ENCODE peak calls at places on chromosomes 2 and 18, in ten cellular contexts. Z, X, Y, E, R, M, S, J, G and T are unnamed samples.

GRCh38 chr2:197122821-197123220 is 187.8 kb downstream of the ANKRD44 start:
- DNase-seq in Z (no peak), X (no peak), Y (no peak), E (no peak), R (no peak), M (no peak), S (no peak), J (no peak), G (no peak), T (no peak)

GRCh38 chr2:25252291-25253152 is 84.1 kb upstream of the POMC start:
- DNase-seq in Z (no peak), X (no peak), Y (peak), E (peak), R (peak), M (peak), S (no peak), J (no peak), G (peak), T (no peak)

GRCh38 chr2:53787255-53787910 is 539 bp downstream of the ERLEC1 start:
- DNase-seq in Z (no peak), X (no peak), Y (no peak), E (peak), R (peak), M (no peak), S (no peak), J (no peak), G (no peak), T (peak)

GRCh38 chr18:23722646-23723045 is 33.4 kb downstream of the LAMA3 start:
- DNase-seq in Z (no peak), X (no peak), Y (no peak), E (no peak), R (no peak), M (no peak), S (no peak), J (no peak), G (no peak), T (no peak)

GRCh38 chr2:207180741-207181140 is 15.0 kb upstream of the KLF7 start:
- DNase-seq in Z (no peak), X (no peak), Y (no peak), E (no peak), R (no peak), M (no peak), S (no peak), J (no peak), G (no peak), T (peak)

GRCh38 chr2:200944467-200945394 is 18.7 kb downstream of the ORC2 start:
- DNase-seq in Z (peak), X (peak), Y (no peak), E (peak), R (no peak), M (no peak), S (peak), J (no peak), G (no peak), T (peak)

GRCh38 chr2:236352761-236353593 is 88.8 kb upstream of the ASB18 start:
- DNase-seq in Z (peak), X (no peak), Y (no peak), E (peak), R (peak), M (no peak), S (no peak), J (no peak), G (no peak), T (no peak)

GRCh38 chr2:19347619-19348562 is 10.5 kb downstream of the OSR1 start:
- DNase-seq in Z (peak), X (peak), Y (peak), E (peak), R (peak), M (peak), S (peak), J (peak), G (peak), T (peak)

GRCh38 chr2:240687741-240688562 is 3.7 kb upstream of the AQP12A start:
- DNase-seq in Z (no peak), X (peak), Y (no peak), E (no peak), R (no peak), M (peak), S (no peak), J (no peak), G (no peak), T (no peak)

GRCh38 chr2:138021154-138021553 is 56.9 kb downstream of the HNMT start:
- DNase-seq in Z (no peak), X (no peak), Y (no peak), E (no peak), R (no peak), M (no peak), S (no peak), J (no peak), G (no peak), T (no peak)

GRCh38 chr18:62327977-62328376 is 2.9 kb downstream of the TNFRSF11A start:
- DNase-seq in Z (no peak), X (no peak), Y (no peak), E (no peak), R (no peak), M (no peak), S (no peak), J (no peak), G (no peak), T (no peak)

GRCh38 chr2:10331033-10331701 is 28.5 kb downstream of the HPCAL1 start:
- DNase-seq in Z (peak), X (peak), Y (peak), E (peak), R (peak), M (peak), S (no peak), J (no peak), G (peak), T (no peak)

GRCh38 chr2:177822941-177823340 is 249.6 kb downstream of the PDE11A start:
- DNase-seq in Z (no peak), X (no peak), Y (no peak), E (no peak), R (no peak), M (no peak), S (no peak), J (no peak), G (no peak), T (no peak)

GRCh38 chr2:122692400-122693083 is 937.1 kb downstream of the TSN start:
- DNase-seq in Z (no peak), X (no peak), Y (no peak), E (no peak), R (no peak), M (no peak), S (no peak), J (no peak), G (no peak), T (no peak)

GRCh38 chr2:112542974-112543760 is 902 bp downstream of the POLR1B start:
- DNase-seq in Z (no peak), X (no peak), Y (no peak), E (peak), R (peak), M (no peak), S (no peak), J (no peak), G (no peak), T (peak)

GRCh38 chr2:46858697-46859080 is 56.9 kb downstream of the MCFD2 start:
- DNase-seq in Z (no peak), X (no peak), Y (no peak), E (no peak), R (no peak), M (no peak), S (no peak), J (no peak), G (no peak), T (no peak)

GRCh38 chr2:149692837-149693518 is 105.4 kb upstream of the MMADHC start:
- DNase-seq in Z (no peak), X (no peak), Y (no peak), E (no peak), R (no peak), M (no peak), S (no peak), J (no peak), G (no peak), T (no peak)

GRCh38 chr2:53407363-53408080 is 360.1 kb upstream of the CHAC2 start:
- DNase-seq in Z (no peak), X (no peak), Y (no peak), E (no peak), R (no peak), M (no peak), S (no peak), J (no peak), G (no peak), T (peak)

GRCh38 chr2:20633001-20633400 is 17.9 kb downstream of the HS1BP3 start:
- DNase-seq in Z (no peak), X (no peak), Y (no peak), E (no peak), R (no peak), M (no peak), S (no peak), J (no peak), G (peak), T (no peak)

GRCh38 chr2:158228943-158229508 is 127.3 kb downstream of the UPP2 start:
- DNase-seq in Z (no peak), X (no peak), Y (no peak), E (no peak), R (no peak), M (no peak), S (no peak), J (no peak), G (no peak), T (no peak)

GRCh38 chr18:26002375-26002774 is 88.0 kb downstream of the SS18 start:
- DNase-seq in Z (no peak), X (no peak), Y (no peak), E (no peak), R (no peak), M (no peak), S (no peak), J (no peak), G (no peak), T (no peak)